ENCODE peak calls at places on chromosomes 7 and 10, in six cellular contexts. N, I, U, Q, C and F are unnamed samples.

GRCh38 chr7:22193361-22194016 is 163.5 kb downstream of the RAPGEF5 start:
- DNase-seq in N (no peak), I (peak), U (peak), Q (no peak), C (no peak), F (no peak)

GRCh38 chr10:408223-408622 is 273.0 kb downstream of the ZMYND11 start:
- DNase-seq in N (no peak), I (peak), U (no peak), Q (no peak), C (no peak), F (no peak)

GRCh38 chr7:121057878-121058277 is 69.4 kb downstream of the CPED1 start:
- DNase-seq in N (no peak), I (no peak), U (no peak), Q (no peak), C (no peak), F (no peak)

GRCh38 chr7:44735403-44736165 is 13.1 kb upstream of the ZMIZ2 start:
- DNase-seq in N (no peak), I (peak), U (peak), Q (no peak), C (peak), F (no peak)

GRCh38 chr7:99786726-99787300 is 2.8 kb upstream of the CYP3A4 start:
- DNase-seq in N (no peak), I (no peak), U (no peak), Q (no peak), C (no peak), F (no peak)

GRCh38 chr7:133053321-133053891 is 28.5 kb downstream of the CHCHD3 start:
- DNase-seq in N (no peak), I (peak), U (peak), Q (no peak), C (no peak), F (no peak)

GRCh38 chr10:43304687-43305333 is 37.9 kb upstream of the RASGEF1A start:
- DNase-seq in N (peak), I (peak), U (peak), Q (no peak), C (no peak), F (no peak)

GRCh38 chr7:105178177-105178576 is 164.2 kb downstream of the KMT2E start:
- DNase-seq in N (no peak), I (no peak), U (no peak), Q (no peak), C (no peak), F (no peak)

GRCh38 chr10:99460070-99460469 is 29.6 kb upstream of the GOT1 start:
- DNase-seq in N (no peak), I (no peak), U (no peak), Q (no peak), C (no peak), F (no peak)

GRCh38 chr7:1597791-1598190 is 28.0 kb upstream of the PSMG3 start:
- DNase-seq in N (no peak), I (no peak), U (no peak), Q (no peak), C (no peak), F (no peak)

GRCh38 chr10:78250313-78251040 is 216.8 kb downstream of the RPS24 start:
- DNase-seq in N (no peak), I (no peak), U (no peak), Q (no peak), C (no peak), F (no peak)

GRCh38 chr10:91108820-91109219 is 111.6 kb upstream of the PCGF5 start:
- DNase-seq in N (no peak), I (no peak), U (no peak), Q (no peak), C (no peak), F (no peak)

GRCh38 chr7:127905491-127906330 is 125.5 kb downstream of the LRRC4 start:
- DNase-seq in N (no peak), I (no peak), U (no peak), Q (no peak), C (no peak), F (no peak)

GRCh38 chr10:69367469-69367868 is 49.2 kb downstream of the TACR2 start:
- DNase-seq in N (no peak), I (no peak), U (no peak), Q (no peak), C (no peak), F (no peak)

GRCh38 chr7:78037603-78038002 is 239.0 kb downstream of the PHTF2 start:
- DNase-seq in N (no peak), I (no peak), U (no peak), Q (no peak), C (no peak), F (no peak)

GRCh38 chr7:35839860-35840854 is 39.3 kb downstream of the SEPTIN7 start:
- DNase-seq in N (no peak), I (peak), U (peak), Q (no peak), C (no peak), F (no peak)

GRCh38 chr10:131758942-131759315 is 141.9 kb upstream of the PPP2R2D start:
- DNase-seq in N (no peak), I (no peak), U (no peak), Q (no peak), C (no peak), F (no peak)

GRCh38 chr10:12561720-12562119 is 212.4 kb downstream of the CAMK1D start:
- DNase-seq in N (no peak), I (no peak), U (no peak), Q (no peak), C (no peak), F (no peak)

GRCh38 chr10:77611670-77612069 is 25.9 kb downstream of the KCNMA1 start:
- DNase-seq in N (no peak), I (no peak), U (no peak), Q (no peak), C (no peak), F (no peak)

GRCh38 chr7:154296443-154296842 is 244.2 kb downstream of the DPP6 start:
- DNase-seq in N (no peak), I (no peak), U (no peak), Q (no peak), C (no peak), F (no peak)

GRCh38 chr10:122306282-122306681 is 35.2 kb downstream of the BTBD16 start:
- DNase-seq in N (no peak), I (no peak), U (no peak), Q (no peak), C (no peak), F (no peak)

GRCh38 chr7:468681-469590 is 50.7 kb downstream of the PDGFA start:
- DNase-seq in N (no peak), I (no peak), U (no peak), Q (no peak), C (no peak), F (no peak)

GRCh38 chr10:100930368-100930767 is 17.6 kb downstream of the SLF2 start:
- DNase-seq in N (no peak), I (no peak), U (no peak), Q (no peak), C (no peak), F (no peak)

GRCh38 chr7:36758879-36759278 is 34.6 kb upstream of the AOAH start:
- DNase-seq in N (no peak), I (no peak), U (no peak), Q (no peak), C (no peak), F (no peak)

GRCh38 chr10:99528256-99528866 is 4.4 kb upstream of the NKX2-3 start:
- DNase-seq in N (no peak), I (no peak), U (no peak), Q (no peak), C (no peak), F (no peak)